ENCODE peak calls at places on chromosomes 4 and X, in seven cellular contexts. R is K562, I is upper lobe of left lung, M is breast epithelium, L is GM12891, U is HepG2, D is stomach. E is an unnamed sample.
A peak's percentile ranks its signal among the peaks of the same experiment; 100 is the strongest.

GRCh38 chr4:113069212-113069892 is 19.9 kb downstream of the ANK2 start:
- DNase-seq in R (no peak), I (no peak), M (no peak), L (no peak), U (peak; percentile 5), D (no peak), E (no peak)

GRCh38 chr4:117626664-117627063 is 407.6 kb upstream of the NDST3 start:
- DNase-seq in R (no peak), I (no peak), M (no peak), L (no peak), U (peak; percentile 16), D (no peak), E (no peak)

GRCh38 chr4:188018262-188018661 is 22.7 kb downstream of the ZFP42 start:
- DNase-seq in R (no peak), I (no peak), M (no peak), L (no peak), U (no peak), D (no peak), E (no peak)

GRCh38 chr4:11741190-11741652 is 312.5 kb upstream of the HS3ST1 start:
- DNase-seq in R (no peak), I (no peak), M (no peak), L (no peak), U (no peak), D (no peak), E (no peak)

GRCh38 chr4:137387924-137388323 is 144.4 kb downstream of the PCDH18 start:
- DNase-seq in R (no peak), I (no peak), M (no peak), L (no peak), U (no peak), D (no peak), E (no peak)

GRCh38 chrX:153726286-153727107 is 1.8 kb downstream of the ABCD1 start:
- DNase-seq in R (peak; percentile 81), I (peak; percentile 81), M (no peak), L (peak; percentile 70), U (peak; percentile 75), D (peak; percentile 55), E (peak; percentile 82)

GRCh38 chrX:145821898-145822567 is 4.4 kb downstream of the SLITRK2 start:
- DNase-seq in R (no peak), I (no peak), M (no peak), L (no peak), U (no peak), D (no peak), E (no peak)

GRCh38 chr4:136505020-136505419 is 1027.3 kb downstream of the PCDH18 start:
- DNase-seq in R (no peak), I (no peak), M (no peak), L (no peak), U (no peak), D (no peak), E (no peak)

GRCh38 chr4:174631901-174632758 is 109.8 kb upstream of the HPGD start:
- DNase-seq in R (peak; percentile 71), I (no peak), M (no peak), L (no peak), U (peak; percentile 20), D (no peak), E (no peak)

GRCh38 chrX:118355225-118355920 is 9.5 kb downstream of the WDR44 start:
- DNase-seq in R (peak; percentile 34), I (no peak), M (no peak), L (no peak), U (no peak), D (no peak), E (no peak)

GRCh38 chrX:134528936-134529335 is 69.0 kb downstream of the HPRT1 start:
- DNase-seq in R (no peak), I (no peak), M (no peak), L (no peak), U (no peak), D (no peak), E (no peak)

GRCh38 chr4:118968006-118968405 is 79.4 kb downstream of the SYNPO2 start:
- DNase-seq in R (no peak), I (peak; percentile 88), M (peak; percentile 91), L (peak; percentile 30), U (no peak), D (peak; percentile 57), E (peak; percentile 29)

GRCh38 chr4:118968813-118969212 is 80.2 kb downstream of the SYNPO2 start:
- DNase-seq in R (no peak), I (no peak), M (no peak), L (no peak), U (no peak), D (no peak), E (no peak)

GRCh38 chr4:118967393-118967792 is 78.7 kb downstream of the SYNPO2 start:
- DNase-seq in R (no peak), I (no peak), M (peak; percentile 40), L (no peak), U (no peak), D (no peak), E (no peak)

GRCh38 chr4:118972167-118972566 is 83.5 kb downstream of the SYNPO2 start:
- DNase-seq in R (no peak), I (no peak), M (no peak), L (no peak), U (no peak), D (no peak), E (no peak)

DNA sequence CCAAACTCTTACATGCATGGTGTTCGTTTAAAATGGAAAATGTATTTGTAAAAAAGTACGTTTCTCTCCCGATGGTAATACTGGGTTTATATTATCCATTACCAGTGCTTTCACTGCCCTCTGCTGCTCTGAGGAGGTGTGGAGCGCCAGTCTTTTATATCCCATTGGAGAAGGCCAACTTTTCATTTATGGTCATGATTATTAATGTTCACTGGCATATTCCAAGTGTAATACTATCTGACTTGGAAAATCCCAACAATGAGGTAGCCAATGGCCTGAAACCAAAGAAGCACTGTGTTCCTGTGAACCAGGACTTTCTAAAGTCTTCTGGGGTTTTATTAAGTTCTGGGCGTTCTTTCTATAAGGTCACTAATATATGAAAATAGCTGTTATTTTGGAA is 80.7 kb downstream of the SYNPO2 start:
- DNase-seq in R (peak; percentile 28), I (peak; percentile 44), M (peak; percentile 71), L (no peak), U (peak; percentile 11), D (peak; percentile 36), E (no peak)
- TF ChIP-seq POLR2AphosphoS5 in R (no peak), I (no peak), M (no peak), L (no peak), U (no peak), D (peak; percentile 67), E (no peak)

DNA sequence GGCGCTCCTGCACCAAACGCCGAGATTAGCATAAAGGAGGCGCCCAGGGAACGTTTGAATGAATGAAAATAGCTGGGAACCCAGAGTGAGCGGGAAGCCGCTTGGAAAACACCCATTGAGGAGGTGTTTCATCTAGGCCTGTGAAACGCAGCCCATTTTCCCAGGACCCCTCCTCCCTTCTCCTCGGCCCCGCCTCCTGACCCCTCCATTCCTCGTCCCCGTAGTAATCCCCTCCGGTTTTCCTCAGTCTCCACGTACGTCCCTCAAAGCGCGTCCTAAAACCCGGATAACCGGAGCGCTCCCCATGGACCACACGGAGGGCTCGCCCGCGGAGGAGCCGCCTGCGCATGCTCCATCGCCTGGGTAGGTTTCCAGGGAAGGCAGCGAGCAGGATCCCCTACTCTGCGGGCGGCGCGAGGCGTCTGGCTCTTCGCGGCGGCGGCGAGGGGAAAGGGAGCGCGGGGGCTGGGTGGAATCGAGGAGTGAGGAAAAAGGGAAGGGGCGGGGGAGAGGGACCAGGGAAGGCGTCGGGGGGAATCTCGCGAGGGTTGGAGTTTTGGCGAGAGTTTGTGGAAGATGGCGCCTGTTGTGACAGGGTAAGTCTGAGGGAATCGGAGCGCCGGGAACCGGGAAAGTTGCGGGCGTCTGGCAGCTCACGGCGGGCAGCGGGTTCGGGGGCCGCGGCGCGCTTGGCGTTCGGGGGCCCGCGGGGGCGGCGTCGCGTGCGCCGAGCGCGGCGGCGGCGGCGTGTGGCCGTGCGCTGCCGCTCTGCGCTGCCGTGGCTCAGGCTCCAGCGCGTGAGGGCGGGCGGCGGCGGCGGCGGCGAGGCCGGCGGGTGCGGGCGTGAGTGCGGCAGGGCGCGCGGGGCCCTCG is at the start of gene RBPJ:
- DNase-seq in R (peak; percentile 92), I (peak; percentile 89), M (peak; percentile 82), L (peak; percentile 58), U (peak; percentile 93), D (peak; percentile 88), E (peak; percentile 59)
- TF ChIP-seq POLR2A in R (peak; percentile 82), I (peak; percentile 74), M (peak; percentile 51), L (no peak), U (peak; percentile 69), D (no peak), E (peak; percentile 58)

DNA sequence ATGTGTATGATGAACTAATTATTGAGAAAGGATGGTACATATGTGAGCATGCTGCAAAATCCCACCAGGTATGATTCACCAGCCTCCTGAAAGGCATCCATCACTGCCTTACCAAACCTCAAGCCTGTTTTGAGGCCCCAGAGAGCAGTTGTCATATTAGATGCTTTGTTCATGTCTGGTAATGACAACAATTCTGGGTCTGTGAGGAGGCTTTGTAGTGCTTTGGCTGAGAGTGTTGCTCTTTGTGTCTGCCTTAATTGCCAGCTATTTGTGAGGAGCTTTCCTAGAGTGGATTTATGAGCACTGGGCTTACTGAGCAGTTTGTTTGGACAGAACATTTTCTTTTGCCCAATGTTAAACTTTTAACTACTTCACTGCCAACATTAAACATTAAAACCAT is 69.2 kb downstream of the HEPH start:
- DNase-seq in R (no peak), I (no peak), M (no peak), L (no peak), U (no peak), D (no peak), E (no peak)
- TF ChIP-seq POLR2AphosphoS5 in R (no peak), I (no peak), M (no peak), L (no peak), U (no peak), D (no peak), E (no peak)

GRCh38 chrX:150362599-150363481 is at the start of gene MAMLD1:
- DNase-seq in R (peak; percentile 49), I (peak; percentile 64), M (peak; percentile 34), L (peak; percentile 16), U (no peak), D (peak; percentile 70), E (no peak)
- TF ChIP-seq POLR2A in R (no peak), I (no peak), M (no peak), L (no peak), U (no peak), D (no peak), E (no peak)

DNA sequence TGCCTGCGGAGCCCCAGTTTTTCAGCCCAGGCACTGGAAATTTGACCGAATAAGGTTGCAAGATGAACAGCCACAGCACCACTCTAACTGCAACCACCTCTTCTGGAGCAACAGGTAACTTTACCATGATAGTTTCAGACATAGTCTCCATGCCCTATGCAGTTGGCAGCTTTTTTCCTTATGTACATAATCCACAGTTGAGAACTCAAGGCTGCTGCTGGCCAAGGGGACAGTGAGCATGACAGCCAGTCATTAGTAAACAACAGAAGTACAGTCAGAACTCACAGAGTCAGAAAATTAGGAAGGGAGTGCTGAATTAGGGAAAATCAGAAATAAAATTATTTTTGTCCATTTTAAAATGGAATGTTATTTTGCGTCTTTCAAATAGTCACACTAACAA is 192.7 kb upstream of the NHS start:
- DNase-seq in R (no peak), I (no peak), M (no peak), L (no peak), U (no peak), D (no peak), E (no peak)
- TF ChIP-seq POLR2AphosphoS5 in R (no peak), I (no peak), M (no peak), L (no peak), U (no peak), D (no peak), E (no peak)

GRCh38 chr4:177047070-177047850 is 254.5 kb upstream of the VEGFC start:
- DNase-seq in R (peak; percentile 62), I (peak; percentile 33), M (no peak), L (peak; percentile 10), U (peak; percentile 50), D (peak; percentile 49), E (no peak)
- TF ChIP-seq POLR2A in R (no peak), I (no peak), M (no peak), L (no peak), U (no peak), D (no peak), E (no peak)